ENCODE peak calls at places on chromosomes 3 and 15, in four cellular contexts. Z, R, H and P are unnamed samples.

GRCh38 chr3:158395421-158395820 is 175.6 kb upstream of the MLF1 start:
- DNase-seq in Z (no peak), R (no peak), H (no peak), P (no peak)

GRCh38 chr15:81497226-81497625 is 123.2 kb upstream of the TMC3 start:
- DNase-seq in Z (no peak), R (no peak), H (no peak), P (no peak)

GRCh38 chr15:88431441-88431840 is 35.7 kb downstream of the MRPL46 start:
- DNase-seq in Z (no peak), R (no peak), H (no peak), P (no peak)

GRCh38 chr3:178076718-178077117 is 459.5 kb upstream of the KCNMB2 start:
- DNase-seq in Z (no peak), R (no peak), H (no peak), P (no peak)

GRCh38 chr3:172302176-172302575 is 146.1 kb downstream of the GHSR start:
- DNase-seq in Z (no peak), R (no peak), H (no peak), P (no peak)

GRCh38 chr3:129305592-129306091 is 27.0 kb downstream of the HMCES start:
- DNase-seq in Z (peak; percentile 91), R (peak; percentile 81), H (peak; percentile 91), P (peak; percentile 94)

GRCh38 chr3:188491276-188491687 is 337.3 kb downstream of the LPP start:
- DNase-seq in Z (no peak), R (no peak), H (no peak), P (no peak)

GRCh38 chr3:66138336-66139234 is 82.2 kb upstream of the SLC25A26 start:
- DNase-seq in Z (no peak), R (peak; percentile 26), H (no peak), P (no peak)

GRCh38 chr3:151410891-151411559 is 26.5 kb upstream of the P2RY12 start:
- DNase-seq in Z (no peak), R (no peak), H (no peak), P (no peak)

GRCh38 chr15:70505411-70505919 is 257.9 kb downstream of the UACA start:
- DNase-seq in Z (no peak), R (no peak), H (no peak), P (peak; percentile 81)

GRCh38 chr15:51955514-51955913 is 16.1 kb downstream of the LEO1 start:
- DNase-seq in Z (no peak), R (no peak), H (no peak), P (no peak)

GRCh38 chr15:68658641-68659358 is 80.0 kb downstream of the CORO2B start:
- DNase-seq in Z (peak; percentile 44), R (no peak), H (peak; percentile 81), P (no peak)

GRCh38 chr15:70375006-70375409 is 277.3 kb upstream of the TLE3 start:
- DNase-seq in Z (peak; percentile 75), R (peak; percentile 32), H (no peak), P (peak; percentile 82)

GRCh38 chr3:5162102-5162501 is 25.4 kb upstream of the EDEM1 start:
- DNase-seq in Z (no peak), R (no peak), H (no peak), P (no peak)

GRCh38 chr15:52789008-52789600 is 1.0 kb downstream of the ONECUT1 start:
- DNase-seq in Z (no peak), R (no peak), H (no peak), P (no peak)

GRCh38 chr15:43249699-43250203 is 17.0 kb downstream of the TGM5 start:
- DNase-seq in Z (peak; percentile 50), R (no peak), H (peak; percentile 11), P (no peak)

GRCh38 chr15:77720617-77721016 is 87.9 kb upstream of the LINGO1 start:
- DNase-seq in Z (no peak), R (no peak), H (no peak), P (no peak)

GRCh38 chr3:38721207-38721772 is 71.8 kb upstream of the SCN5A start:
- DNase-seq in Z (no peak), R (no peak), H (no peak), P (no peak)

GRCh38 chr15:77980094-77980493 is 97.4 kb downstream of the TBC1D2B start:
- DNase-seq in Z (no peak), R (no peak), H (peak; percentile 47), P (no peak)

GRCh38 chr3:13607821-13608620 is 59.1 kb downstream of the FBLN2 start:
- DNase-seq in Z (no peak), R (no peak), H (peak; percentile 64), P (peak; percentile 72)

GRCh38 chr15:24746094-24746493 is 70.5 kb downstream of the NPAP1 start:
- DNase-seq in Z (no peak), R (no peak), H (no peak), P (no peak)

GRCh38 chr15:33737687-33738606 is 230.3 kb upstream of the CHRM5 start:
- DNase-seq in Z (no peak), R (no peak), H (no peak), P (no peak)

GRCh38 chr15:57578288-57578900 is 13.3 kb upstream of the MYZAP start:
- DNase-seq in Z (no peak), R (no peak), H (no peak), P (no peak)

GRCh38 chr3:86629511-86629910 is 361.4 kb downstream of the VGLL3 start:
- DNase-seq in Z (no peak), R (no peak), H (no peak), P (no peak)

GRCh38 chr15:70866982-70867644 is 13.2 kb upstream of the LARP6 start:
- DNase-seq in Z (no peak), R (no peak), H (no peak), P (no peak)

GRCh38 chr3:101179637-101180036 is 140.7 kb downstream of the IMPG2 start:
- DNase-seq in Z (no peak), R (peak; percentile 41), H (no peak), P (peak; percentile 78)

GRCh38 chr15:20348900-20349773 is 192.5 kb downstream of the GOLGA6L6 start:
- DNase-seq in Z (peak; percentile 75), R (peak; percentile 18), H (peak; percentile 93), P (peak; percentile 87)

GRCh38 chr3:13348671-13349396 is 71.3 kb downstream of the NUP210 start:
- DNase-seq in Z (no peak), R (no peak), H (no peak), P (no peak)

GRCh38 chr3:72155391-72156064 is 370.6 kb upstream of the PROK2 start:
- DNase-seq in Z (no peak), R (peak; percentile 60), H (peak; percentile 74), P (peak; percentile 87)

GRCh38 chr3:42148086-42148842 is 57.1 kb downstream of the TRAK1 start:
- DNase-seq in Z (no peak), R (no peak), H (no peak), P (no peak)

GRCh38 chr3:52245322-52246263 is at the start of gene PPM1M:
- DNase-seq in Z (peak; percentile 82), R (peak; percentile 55), H (peak; percentile 89), P (no peak)

GRCh38 chr3:188482929-188483328 is 329.0 kb downstream of the LPP start:
- DNase-seq in Z (no peak), R (no peak), H (no peak), P (no peak)